ENCODE peak calls at places on chromosomes 4 and X, in five cellular contexts. G is upper lobe of right lung, V is NCI-H510A, S is ELR, F is sciatic nerve. T is an unnamed sample.

GRCh38 chr4:107736924-107737448 is 17.0 kb upstream of the PAPSS1 start:
- DNase-seq in G (no peak), V (no peak), S (peak; percentile 70), F (no peak), T (no peak)

GRCh38 chr4:11042760-11043159 is 358.2 kb upstream of the CLNK start:
- DNase-seq in G (no peak), V (no peak), S (no peak), F (no peak), T (no peak)

GRCh38 chr4:17478073-17478472 is 33.8 kb downstream of the QDPR start:
- DNase-seq in G (no peak), V (no peak), S (no peak), F (no peak), T (no peak)

GRCh38 chr4:23022032-23022431 is 329.3 kb downstream of the GBA3 start:
- DNase-seq in G (no peak), V (no peak), S (peak; percentile 73), F (no peak), T (peak; percentile 28)

GRCh38 chr4:98284640-98285046 is 23.5 kb downstream of the RAP1GDS1 start:
- DNase-seq in G (no peak), V (no peak), S (peak; percentile 68), F (no peak), T (no peak)

GRCh38 chr4:114163051-114163450 is 183.6 kb upstream of the ARSJ start:
- DNase-seq in G (no peak), V (no peak), S (no peak), F (no peak), T (no peak)

GRCh38 chrX:25721564-25721963 is 416.6 kb upstream of the MAGEB18 start:
- DNase-seq in G (no peak), V (no peak), S (no peak), F (no peak), T (no peak)

GRCh38 chr4:21744046-21744445 is 204.5 kb downstream of the KCNIP4 start:
- DNase-seq in G (no peak), V (no peak), S (peak; percentile 22), F (no peak), T (no peak)

GRCh38 chrX:39675619-39676018 is 422.1 kb downstream of the BCOR start:
- DNase-seq in G (no peak), V (no peak), S (peak; percentile 3), F (no peak), T (no peak)

GRCh38 chr4:174036111-174036510 is 247.4 kb downstream of the FBXO8 start:
- DNase-seq in G (no peak), V (no peak), S (peak; percentile 56), F (no peak), T (no peak)

GRCh38 chr4:26261400-26261799 is 59.4 kb upstream of the RBPJ start:
- DNase-seq in G (no peak), V (no peak), S (no peak), F (no peak), T (no peak)

GRCh38 chrX:111585337-111585736 is 73.9 kb downstream of the SERTM2 start:
- DNase-seq in G (no peak), V (no peak), S (no peak), F (no peak), T (no peak)

GRCh38 chrX:39613508-39613921 is 484.2 kb downstream of the BCOR start:
- DNase-seq in G (no peak), V (peak; percentile 49), S (peak; percentile 0), F (no peak), T (no peak)

GRCh38 chr4:112170451-112170993 is 25.3 kb downstream of the FAM241A start:
- DNase-seq in G (no peak), V (no peak), S (peak; percentile 96), F (no peak), T (peak; percentile 49)

T was measured in keratinocyte.